ENCODE peak calls at places on chromosome 13, in nine cellular contexts. F is neural progenitor cell; K is activated CD4-positive, alpha-beta T cell treated with anti-CD3 and anti-CD28 coated beads for 24 hours; C is activated CD4-positive, alpha-beta memory T cell treated with anti-CD3 and anti-CD28 coated beads, Interleukin-2, amount 10 ng/mL, durations not matched to agents 7 days and 5 days; X is neural crest cell; Y is cortex of kidney; Q is DMS79 treated with DMSO at 0.1 percent for 48 hours; E is NCI-H1694 treated with DMSO at 0.1 percent for 48 hours; Z is activated T-cell treated with anti-CD3 and anti-CD28 coated beads, Interleukin-2, amount 50 U/mL, for 72 hours. J is an unnamed sample.

GRCh38 chr13:110915874-110916670 is 1.2 kb upstream of the ANKRD10 start:
- DNase-seq in F (no peak), K (no peak), C (no peak), X (no peak), Y (no peak), Q (no peak), E (no peak), Z (no peak), J (no peak)

GRCh38 chr13:99694251-99694650 is 193.0 kb downstream of the TM9SF2 start:
- DNase-seq in F (no peak), K (no peak), C (no peak), X (no peak), Y (no peak), Q (no peak), E (peak), Z (no peak), J (no peak)

GRCh38 chr13:71661921-71662320 is 205.1 kb downstream of the DACH1 start:
- DNase-seq in F (no peak), K (no peak), C (no peak), X (no peak), Y (no peak), Q (no peak), E (no peak), Z (no peak), J (no peak)

GRCh38 chr13:36131931-36132297 is 732 bp upstream of the DCLK1 start:
- DNase-seq in F (no peak), K (no peak), C (no peak), X (no peak), Y (no peak), Q (no peak), E (no peak), Z (no peak), J (no peak)

GRCh38 chr13:48146122-48146521 is 51.2 kb upstream of the MED4 start:
- DNase-seq in F (no peak), K (no peak), C (no peak), X (no peak), Y (no peak), Q (no peak), E (no peak), Z (no peak), J (no peak)

GRCh38 chr13:98495627-98496238 is 81.2 kb downstream of the STK24 start:
- DNase-seq in F (peak), K (no peak), C (no peak), X (no peak), Y (no peak), Q (no peak), E (no peak), Z (no peak), J (no peak)

GRCh38 chr13:99190147-99190985 is 10.3 kb upstream of the UBAC2 start:
- DNase-seq in F (no peak), K (no peak), C (no peak), X (no peak), Y (no peak), Q (no peak), E (no peak), Z (no peak), J (no peak)

GRCh38 chr13:101611491-101612475 is 159.3 kb downstream of the ITGBL1 start:
- DNase-seq in F (no peak), K (no peak), C (no peak), X (no peak), Y (no peak), Q (no peak), E (no peak), Z (no peak), J (no peak)

GRCh38 chr13:29743229-29743786 is 107.1 kb downstream of the UBL3 start:
- DNase-seq in F (peak), K (no peak), C (no peak), X (no peak), Y (no peak), Q (no peak), E (no peak), Z (no peak), J (peak)

GRCh38 chr13:78940444-78940843 is 281.5 kb upstream of the OBI1 start:
- DNase-seq in F (no peak), K (no peak), C (no peak), X (no peak), Y (no peak), Q (no peak), E (no peak), Z (no peak), J (no peak)

GRCh38 chr13:79457948-79458347 is 23.0 kb upstream of the NDFIP2 start:
- DNase-seq in F (no peak), K (no peak), C (peak), X (no peak), Y (no peak), Q (no peak), E (no peak), Z (peak), J (no peak)

GRCh38 chr13:52454459-52454824 is 836 bp upstream of the CKAP2 start:
- DNase-seq in F (peak), K (no peak), C (peak), X (no peak), Y (no peak), Q (peak), E (no peak), Z (peak), J (no peak)

GRCh38 chr13:51638497-51638871 is 54.2 kb downstream of the WDFY2 start:
- DNase-seq in F (peak), K (no peak), C (no peak), X (no peak), Y (no peak), Q (no peak), E (no peak), Z (no peak), J (no peak)

GRCh38 chr13:50012396-50013169 is 2.7 kb upstream of the KCNRG start:
- DNase-seq in F (no peak), K (no peak), C (no peak), X (no peak), Y (no peak), Q (no peak), E (no peak), Z (no peak), J (no peak)

GRCh38 chr13:101529419-101529818 is 76.9 kb downstream of the ITGBL1 start:
- DNase-seq in F (no peak), K (no peak), C (no peak), X (no peak), Y (no peak), Q (no peak), E (no peak), Z (peak), J (no peak)